ENCODE peak calls at places on chromosomes 3 and 15, in ten cellular contexts. One of them, this sample, is unnamed.

GRCh38 chr15:65578904-65579728 is 31.8 kb downstream of the INTS14 start:
- DNase-seq in A673: peak; percentile 73
- DNase-seq in transverse colon: no peak
- DNase-seq in upper lobe of right lung: no peak
- DNase-seq in H9: no peak
- DNase-seq in pancreas: no peak
- DNase-seq in mammary epithelial cell: no peak
- DNase-seq in testis: no peak
- DNase-seq in adrenal gland: no peak
- DNase-seq in lower lobe of right lung: no peak
- DNase-seq in this sample: no peak

GRCh38 chr3:157692468-157692867 is 189.3 kb upstream of the VEPH1 start:
- DNase-seq in A673: no peak
- DNase-seq in transverse colon: no peak
- DNase-seq in upper lobe of right lung: no peak
- DNase-seq in H9: no peak
- DNase-seq in pancreas: no peak
- DNase-seq in mammary epithelial cell: no peak
- DNase-seq in testis: no peak
- DNase-seq in adrenal gland: no peak
- DNase-seq in lower lobe of right lung: no peak
- DNase-seq in this sample: no peak

GRCh38 chr3:134790099-134790498 is 5.0 kb upstream of the EPHB1 start:
- DNase-seq in A673: no peak
- DNase-seq in transverse colon: no peak
- DNase-seq in upper lobe of right lung: no peak
- DNase-seq in H9: no peak
- DNase-seq in pancreas: no peak
- DNase-seq in mammary epithelial cell: no peak
- DNase-seq in testis: no peak
- DNase-seq in adrenal gland: no peak
- DNase-seq in lower lobe of right lung: no peak
- DNase-seq in this sample: no peak

GRCh38 chr3:184345678-184346144 is 8.3 kb downstream of the FAM131A start:
- DNase-seq in A673: peak; percentile 90
- DNase-seq in transverse colon: peak; percentile 86
- DNase-seq in upper lobe of right lung: peak; percentile 76
- DNase-seq in H9: peak; percentile 92
- DNase-seq in pancreas: peak; percentile 59
- DNase-seq in mammary epithelial cell: peak; percentile 72
- DNase-seq in testis: peak; percentile 92
- DNase-seq in adrenal gland: peak; percentile 82
- DNase-seq in lower lobe of right lung: peak; percentile 74
- DNase-seq in this sample: no peak

GRCh38 chr3:137845666-137846065 is 81.6 kb downstream of the SOX14 start:
- DNase-seq in A673: no peak
- DNase-seq in transverse colon: no peak
- DNase-seq in upper lobe of right lung: no peak
- DNase-seq in H9: no peak
- DNase-seq in pancreas: no peak
- DNase-seq in mammary epithelial cell: no peak
- DNase-seq in testis: no peak
- DNase-seq in adrenal gland: no peak
- DNase-seq in lower lobe of right lung: no peak
- DNase-seq in this sample: no peak

GRCh38 chr3:161975201-161975600 is 478.6 kb downstream of the OTOL1 start:
- DNase-seq in A673: no peak
- DNase-seq in transverse colon: no peak
- DNase-seq in upper lobe of right lung: no peak
- DNase-seq in H9: no peak
- DNase-seq in pancreas: no peak
- DNase-seq in mammary epithelial cell: no peak
- DNase-seq in testis: no peak
- DNase-seq in adrenal gland: no peak
- DNase-seq in lower lobe of right lung: no peak
- DNase-seq in this sample: no peak

GRCh38 chr15:76195506-76196285 is 115.6 kb downstream of the ETFA start:
- DNase-seq in A673: no peak
- DNase-seq in transverse colon: no peak
- DNase-seq in upper lobe of right lung: no peak
- DNase-seq in H9: no peak
- DNase-seq in pancreas: no peak
- DNase-seq in mammary epithelial cell: no peak
- DNase-seq in testis: no peak
- DNase-seq in adrenal gland: no peak
- DNase-seq in lower lobe of right lung: peak; percentile 17
- DNase-seq in this sample: no peak

GRCh38 chr3:175336406-175337133 is 477.4 kb downstream of the NAALADL2 start:
- DNase-seq in A673: no peak
- DNase-seq in transverse colon: no peak
- DNase-seq in upper lobe of right lung: no peak
- DNase-seq in H9: no peak
- DNase-seq in pancreas: no peak
- DNase-seq in mammary epithelial cell: no peak
- DNase-seq in testis: no peak
- DNase-seq in adrenal gland: no peak
- DNase-seq in lower lobe of right lung: no peak
- DNase-seq in this sample: no peak

GRCh38 chr3:140708815-140709214 is 31.0 kb downstream of the TRIM42 start:
- DNase-seq in A673: no peak
- DNase-seq in transverse colon: no peak
- DNase-seq in upper lobe of right lung: no peak
- DNase-seq in H9: no peak
- DNase-seq in pancreas: no peak
- DNase-seq in mammary epithelial cell: no peak
- DNase-seq in testis: peak; percentile 54
- DNase-seq in adrenal gland: no peak
- DNase-seq in lower lobe of right lung: no peak
- DNase-seq in this sample: no peak

GRCh38 chr3:111862415-111862814 is 3.4 kb downstream of the PHLDB2 start:
- DNase-seq in A673: peak; percentile 65
- DNase-seq in transverse colon: no peak
- DNase-seq in upper lobe of right lung: no peak
- DNase-seq in H9: no peak
- DNase-seq in pancreas: no peak
- DNase-seq in mammary epithelial cell: peak; percentile 18
- DNase-seq in testis: no peak
- DNase-seq in adrenal gland: no peak
- DNase-seq in lower lobe of right lung: no peak
- DNase-seq in this sample: no peak

GRCh38 chr15:98815207-98815606 is 166.9 kb downstream of the IGF1R start:
- DNase-seq in A673: no peak
- DNase-seq in transverse colon: no peak
- DNase-seq in upper lobe of right lung: no peak
- DNase-seq in H9: no peak
- DNase-seq in pancreas: no peak
- DNase-seq in mammary epithelial cell: peak; percentile 40
- DNase-seq in testis: peak; percentile 61
- DNase-seq in adrenal gland: no peak
- DNase-seq in lower lobe of right lung: no peak
- DNase-seq in this sample: no peak

DNA sequence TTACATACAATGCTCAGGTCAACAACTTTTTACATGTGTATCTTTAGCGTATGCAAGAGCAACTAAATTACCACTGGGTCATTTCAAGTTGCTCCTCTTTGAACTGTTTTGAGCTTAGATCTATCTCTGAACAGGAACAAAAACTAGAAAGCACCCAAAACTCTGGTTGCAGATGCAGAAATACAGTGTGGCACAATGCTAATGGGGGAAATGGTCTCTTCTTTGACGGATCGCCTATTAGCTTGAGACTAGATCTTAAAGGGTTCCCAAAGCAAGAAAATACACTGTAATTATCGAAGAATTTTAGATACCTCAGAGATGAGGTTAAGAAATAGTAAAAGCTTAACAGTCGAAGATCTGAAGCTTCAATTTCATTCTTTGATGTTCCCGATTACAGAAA is 864 bp downstream of the PPP1R2 start:
- DNase-seq in A673: no peak
- DNase-seq in transverse colon: no peak
- DNase-seq in upper lobe of right lung: no peak
- DNase-seq in H9: no peak
- DNase-seq in pancreas: no peak
- DNase-seq in mammary epithelial cell: no peak
- DNase-seq in testis: no peak
- DNase-seq in adrenal gland: no peak
- DNase-seq in lower lobe of right lung: no peak
- DNase-seq in this sample: no peak
- H3K4me1 ChIP-seq in A673: peaks cover 22% of the 10 kb centered on the region
- H3K4me1 ChIP-seq in transverse colon: peaks cover 52% of the 10 kb centered on the region
- H3K4me1 ChIP-seq in upper lobe of right lung: peaks cover 40% of the 10 kb centered on the region
- H3K4me1 ChIP-seq in H9: peaks cover 3% of the 10 kb centered on the region
- H3K4me1 ChIP-seq in pancreas: peaks cover 43% of the 10 kb centered on the region
- H3K4me1 ChIP-seq in mammary epithelial cell: peaks cover 26% of the 10 kb centered on the region
- H3K4me1 ChIP-seq in testis: peaks cover 20% of the 10 kb centered on the region
- H3K4me1 ChIP-seq in adrenal gland: peaks cover 42% of the 10 kb centered on the region
- H3K4me1 ChIP-seq in lower lobe of right lung: peaks cover 68% of the 10 kb centered on the region
- H3K4me1 ChIP-seq in this sample: peaks cover 21% of the 10 kb centered on the region

GRCh38 chr15:28974142-28974541 is 88.4 kb downstream of the APBA2 start:
- DNase-seq in A673: no peak
- DNase-seq in transverse colon: peak; percentile 16
- DNase-seq in upper lobe of right lung: no peak
- DNase-seq in H9: no peak
- DNase-seq in pancreas: no peak
- DNase-seq in mammary epithelial cell: no peak
- DNase-seq in testis: no peak
- DNase-seq in adrenal gland: no peak
- DNase-seq in lower lobe of right lung: no peak
- DNase-seq in this sample: no peak
- H3K27ac ChIP-seq in A673: no peak overlapping the region
- H3K27ac ChIP-seq in transverse colon: no peak overlapping the region
- H3K27ac ChIP-seq in upper lobe of right lung: no peak overlapping the region
- H3K27ac ChIP-seq in H9: no peak overlapping the region
- H3K27ac ChIP-seq in pancreas: no peak overlapping the region
- H3K27ac ChIP-seq in mammary epithelial cell: no peak overlapping the region
- H3K27ac ChIP-seq in testis: no peak overlapping the region
- H3K27ac ChIP-seq in adrenal gland: no peak overlapping the region
- H3K27ac ChIP-seq in lower lobe of right lung: no peak overlapping the region
- H3K27ac ChIP-seq in this sample: no peak overlapping the region

GRCh38 chr15:51132384-51133139 is 37.9 kb upstream of the TNFAIP8L3 start:
- DNase-seq in A673: peak; percentile 51
- DNase-seq in transverse colon: peak; percentile 49
- DNase-seq in upper lobe of right lung: no peak
- DNase-seq in H9: peak; percentile 50
- DNase-seq in pancreas: no peak
- DNase-seq in mammary epithelial cell: peak; percentile 72
- DNase-seq in testis: peak; percentile 77
- DNase-seq in adrenal gland: peak; percentile 37
- DNase-seq in lower lobe of right lung: no peak
- DNase-seq in this sample: peak; percentile 96

GRCh38 chr15:51135276-51135675 is 40.6 kb upstream of the TNFAIP8L3 start:
- DNase-seq in A673: no peak
- DNase-seq in transverse colon: no peak
- DNase-seq in upper lobe of right lung: no peak
- DNase-seq in H9: no peak
- DNase-seq in pancreas: no peak
- DNase-seq in mammary epithelial cell: peak; percentile 58
- DNase-seq in testis: no peak
- DNase-seq in adrenal gland: no peak
- DNase-seq in lower lobe of right lung: no peak
- DNase-seq in this sample: peak; percentile 42

GRCh38 chr15:51131596-51132290 is 37.0 kb upstream of the TNFAIP8L3 start:
- DNase-seq in A673: no peak
- DNase-seq in transverse colon: no peak
- DNase-seq in upper lobe of right lung: no peak
- DNase-seq in H9: no peak
- DNase-seq in pancreas: no peak
- DNase-seq in mammary epithelial cell: no peak
- DNase-seq in testis: no peak
- DNase-seq in adrenal gland: no peak
- DNase-seq in lower lobe of right lung: no peak
- DNase-seq in this sample: no peak

GRCh38 chr15:51134416-51135199 is 39.9 kb upstream of the TNFAIP8L3 start:
- DNase-seq in A673: no peak
- DNase-seq in transverse colon: no peak
- DNase-seq in upper lobe of right lung: no peak
- DNase-seq in H9: no peak
- DNase-seq in pancreas: no peak
- DNase-seq in mammary epithelial cell: no peak
- DNase-seq in testis: no peak
- DNase-seq in adrenal gland: no peak
- DNase-seq in lower lobe of right lung: no peak
- DNase-seq in this sample: no peak

GRCh38 chr15:51133140-51133630 is 38.5 kb upstream of the TNFAIP8L3 start:
- DNase-seq in A673: no peak
- DNase-seq in transverse colon: no peak
- DNase-seq in upper lobe of right lung: no peak
- DNase-seq in H9: no peak
- DNase-seq in pancreas: no peak
- DNase-seq in mammary epithelial cell: peak; percentile 50
- DNase-seq in testis: no peak
- DNase-seq in adrenal gland: no peak
- DNase-seq in lower lobe of right lung: no peak
- DNase-seq in this sample: no peak
- TF ChIP-seq CTCF in A673: no peak
- TF ChIP-seq CTCF in transverse colon: no peak
- TF ChIP-seq CTCF in upper lobe of right lung: no peak
- TF ChIP-seq CTCF in H9: no peak
- TF ChIP-seq CTCF in pancreas: no peak
- TF ChIP-seq CTCF in mammary epithelial cell: no peak
- TF ChIP-seq CTCF in testis: no peak
- TF ChIP-seq CTCF in adrenal gland: no peak
- TF ChIP-seq CTCF in lower lobe of right lung: no peak
- TF ChIP-seq CTCF in this sample: no peak

GRCh38 chr3:11641316-11641682 is 2.4 kb downstream of the VGLL4 start:
- DNase-seq in A673: no peak
- DNase-seq in transverse colon: no peak
- DNase-seq in upper lobe of right lung: no peak
- DNase-seq in H9: no peak
- DNase-seq in pancreas: no peak
- DNase-seq in mammary epithelial cell: no peak
- DNase-seq in testis: no peak
- DNase-seq in adrenal gland: no peak
- DNase-seq in lower lobe of right lung: no peak
- DNase-seq in this sample: no peak

GRCh38 chr3:11641683-11642407 is 1.9 kb downstream of the VGLL4 start:
- DNase-seq in A673: peak; percentile 26
- DNase-seq in transverse colon: no peak
- DNase-seq in upper lobe of right lung: no peak
- DNase-seq in H9: no peak
- DNase-seq in pancreas: no peak
- DNase-seq in mammary epithelial cell: peak; percentile 52
- DNase-seq in testis: peak; percentile 60
- DNase-seq in adrenal gland: no peak
- DNase-seq in lower lobe of right lung: no peak
- DNase-seq in this sample: peak; percentile 60

GRCh38 chr3:11638669-11639402 is 4.9 kb downstream of the VGLL4 start:
- DNase-seq in A673: no peak
- DNase-seq in transverse colon: no peak
- DNase-seq in upper lobe of right lung: no peak
- DNase-seq in H9: no peak
- DNase-seq in pancreas: no peak
- DNase-seq in mammary epithelial cell: peak; percentile 45
- DNase-seq in testis: peak; percentile 54
- DNase-seq in adrenal gland: no peak
- DNase-seq in lower lobe of right lung: no peak
- DNase-seq in this sample: no peak

GRCh38 chr3:11637901-11638668 is 5.6 kb downstream of the VGLL4 start:
- DNase-seq in A673: no peak
- DNase-seq in transverse colon: no peak
- DNase-seq in upper lobe of right lung: no peak
- DNase-seq in H9: no peak
- DNase-seq in pancreas: no peak
- DNase-seq in mammary epithelial cell: peak; percentile 36
- DNase-seq in testis: peak; percentile 53
- DNase-seq in adrenal gland: no peak
- DNase-seq in lower lobe of right lung: no peak
- DNase-seq in this sample: no peak

GRCh38 chr3:11640009-11640673 is 3.6 kb downstream of the VGLL4 start:
- DNase-seq in A673: no peak
- DNase-seq in transverse colon: no peak
- DNase-seq in upper lobe of right lung: no peak
- DNase-seq in H9: no peak
- DNase-seq in pancreas: no peak
- DNase-seq in mammary epithelial cell: no peak
- DNase-seq in testis: no peak
- DNase-seq in adrenal gland: no peak
- DNase-seq in lower lobe of right lung: no peak
- DNase-seq in this sample: no peak
- H3K4me1 ChIP-seq in A673: peaks cover 58% of the 10 kb centered on the region
- H3K4me1 ChIP-seq in transverse colon: peaks cover 56% of the 10 kb centered on the region
- H3K4me1 ChIP-seq in upper lobe of right lung: peaks cover 62% of the 10 kb centered on the region
- H3K4me1 ChIP-seq in H9: peaks cover 18% of the 10 kb centered on the region
- H3K4me1 ChIP-seq in pancreas: peaks cover 43% of the 10 kb centered on the region
- H3K4me1 ChIP-seq in mammary epithelial cell: peaks cover 63% of the 10 kb centered on the region
- H3K4me1 ChIP-seq in testis: peaks cover 64% of the 10 kb centered on the region
- H3K4me1 ChIP-seq in adrenal gland: peaks cover 69% of the 10 kb centered on the region
- H3K4me1 ChIP-seq in lower lobe of right lung: peaks cover 74% of the 10 kb centered on the region
- H3K4me1 ChIP-seq in this sample: peaks cover 56% of the 10 kb centered on the region

This sample was measured in astrocyte.